ENCODE peak calls at places on chromosomes 4 and X, in six cellular contexts. D, N, B, T, Q and J are unnamed samples.

GRCh38 chr4:89712141-89712540 is 124.8 kb downstream of the SNCA start:
- DNase-seq in Q (no peak), T (no peak), N (peak; percentile 31), D (peak; percentile 7), B (no peak), J (peak; percentile 81)

GRCh38 chr4:47704693-47705325 is 133.1 kb downstream of the CORIN start:
- DNase-seq in T (no peak), Q (no peak), D (peak; percentile 7), N (no peak), B (no peak), J (peak; percentile 28)

GRCh38 chrX:97563531-97564133 is 679.9 kb downstream of the RPA4 start:
- DNase-seq in D (peak; percentile 13), B (no peak), N (peak; percentile 7), Q (no peak), T (no peak), J (peak; percentile 80)

GRCh38 chrX:69182818-69183375 is 17.6 kb upstream of the PJA1 start:
- DNase-seq in Q (no peak), T (peak; percentile 43), N (no peak), D (no peak), B (no peak), J (no peak)

GRCh38 chr4:45578874-45579273 is 545.0 kb downstream of the GABRG1 start:
- DNase-seq in T (no peak), N (no peak), D (no peak), B (no peak), Q (no peak), J (no peak)

GRCh38 chr4:160038560-160038959 is 935.7 kb downstream of the RAPGEF2 start:
- DNase-seq in N (no peak), D (no peak), T (no peak), Q (no peak), B (peak; percentile 41), J (no peak)

GRCh38 chr4:153409924-153410501 is 56.1 kb upstream of the TMEM131L start:
- DNase-seq in T (no peak), D (no peak), B (no peak), Q (no peak), N (no peak), J (peak; percentile 20)

GRCh38 chr4:185634066-185634652 is 98.9 kb upstream of the PDLIM3 start:
- DNase-seq in Q (no peak), N (no peak), T (no peak), B (no peak), D (no peak), J (no peak)

GRCh38 chr4:133921280-133922195 is 280.1 kb downstream of the PABPC4L start:
- DNase-seq in N (no peak), D (no peak), B (no peak), Q (no peak), T (no peak), J (peak; percentile 47)

GRCh38 chr4:6773106-6773505 is 9.4 kb upstream of the KIAA0232 start:
- DNase-seq in B (peak; percentile 93), D (no peak), Q (no peak), T (no peak), N (no peak), J (no peak)

GRCh38 chr4:47209833-47210232 is 178.5 kb downstream of the GABRB1 start:
- DNase-seq in Q (no peak), D (no peak), B (no peak), T (no peak), N (peak; percentile 76), J (peak; percentile 11)

GRCh38 chrX:7074135-7074907 is 73.2 kb upstream of the STS start:
- DNase-seq in N (no peak), T (no peak), D (no peak), B (no peak), Q (no peak), J (peak; percentile 9)

GRCh38 chr4:128286474-128287158 is 997 bp downstream of the PGRMC2 start:
- DNase-seq in N (no peak), B (peak; percentile 45), T (no peak), D (no peak), Q (no peak), J (peak; percentile 70)

GRCh38 chr4:105715692-105716278 is 7.2 kb downstream of the GSTCD start:
- DNase-seq in B (peak; percentile 38), N (no peak), D (no peak), Q (no peak), T (no peak), J (peak; percentile 40)

GRCh38 chr4:44446801-44447562 is 1.6 kb downstream of the KCTD8 start:
- DNase-seq in N (no peak), D (no peak), B (no peak), Q (peak; percentile 36), T (peak; percentile 65), J (no peak)

GRCh38 chrX:99353412-99353811 is 1056.7 kb downstream of the PCDH19 start:
- DNase-seq in D (no peak), T (no peak), Q (no peak), N (no peak), B (no peak), J (no peak)

GRCh38 chr4:156422576-156422975 is 468.9 kb upstream of the CTSO start:
- DNase-seq in Q (no peak), D (no peak), B (no peak), N (no peak), T (no peak), J (no peak)

GRCh38 chr4:145719752-145720624 is 40.0 kb downstream of the C4orf51 start:
- DNase-seq in Q (no peak), N (no peak), B (no peak), T (no peak), D (no peak), J (no peak)

GRCh38 chr4:153228512-153229145 is 24.4 kb downstream of the TRIM2 start:
- DNase-seq in T (no peak), B (no peak), D (no peak), Q (no peak), N (no peak), J (no peak)

GRCh38 chrX:16722481-16722880 is 3.1 kb downstream of the SYAP1 start:
- DNase-seq in T (no peak), B (no peak), D (no peak), N (no peak), Q (no peak), J (no peak)

GRCh38 chr4:56657818-56658217 is 23.3 kb downstream of the HOPX start:
- DNase-seq in D (no peak), B (no peak), Q (no peak), N (no peak), T (no peak), J (no peak)

GRCh38 chr4:56655209-56655626 is 25.9 kb downstream of the HOPX start:
- DNase-seq in N (no peak), T (no peak), B (no peak), Q (peak; percentile 56), D (no peak), J (no peak)

GRCh38 chr4:56655627-56656345 is 25.3 kb downstream of the HOPX start:
- DNase-seq in B (no peak), T (no peak), N (no peak), D (no peak), Q (peak; percentile 51), J (peak; percentile 10)

GRCh38 chr4:56657128-56657527 is 24.0 kb downstream of the HOPX start:
- DNase-seq in B (no peak), Q (no peak), D (no peak), N (no peak), T (no peak), J (no peak)

GRCh38 chr4:56656346-56656643 is 24.8 kb downstream of the HOPX start:
- DNase-seq in D (no peak), N (no peak), Q (no peak), B (no peak), T (no peak), J (no peak)
- TF ChIP-seq CTCF in D (peak; percentile 37), N (peak; percentile 19), Q (peak; percentile 37), B (no peak), T (peak; percentile 44), J (no peak)

GRCh38 chrX:15059488-15059887 is 186.3 kb downstream of the MOSPD2 start:
- DNase-seq in N (no peak), B (no peak), D (no peak), Q (no peak), T (no peak), J (peak; percentile 11)
- TF ChIP-seq CTCF in N (no peak), B (no peak), D (peak; percentile 35), Q (no peak), T (no peak), J (peak; percentile 31)

DNA sequence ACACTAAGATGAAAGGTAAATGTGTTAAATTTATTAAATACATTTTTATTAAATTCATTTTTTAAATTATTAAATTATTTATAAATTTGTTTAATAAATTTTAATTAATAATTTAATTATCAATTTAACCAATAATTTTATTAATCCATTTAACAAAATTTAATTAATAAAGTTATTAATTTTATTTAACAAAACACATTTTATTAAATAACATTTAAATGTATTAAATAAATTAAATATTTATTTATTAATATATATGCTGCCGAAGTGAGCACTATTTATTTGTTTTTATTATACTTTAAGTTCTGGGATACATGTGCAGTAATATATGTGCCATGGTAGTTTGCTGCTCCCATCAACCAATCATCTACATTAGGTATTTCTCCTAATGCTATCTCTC is 719.5 kb downstream of the TRIML1 start:
- DNase-seq in N (no peak), Q (no peak), B (no peak), T (no peak), D (no peak), J (no peak)
- TF ChIP-seq CTCF in N (no peak), Q (no peak), B (no peak), T (no peak), D (no peak), J (no peak)

GRCh38 chr4:4875611-4876010 is 16.1 kb downstream of the MSX1 start:
- DNase-seq in T (no peak), D (no peak), N (no peak), B (no peak), Q (no peak), J (no peak)

GRCh38 chr4:4884611-4885010 is 25.1 kb downstream of the MSX1 start:
- DNase-seq in Q (no peak), B (no peak), D (no peak), T (no peak), N (no peak), J (no peak)

GRCh38 chr4:4881432-4881831 is 22.0 kb downstream of the MSX1 start:
- DNase-seq in B (no peak), D (no peak), Q (no peak), N (no peak), T (no peak), J (no peak)

GRCh38 chr4:4876945-4877661 is 17.6 kb downstream of the MSX1 start:
- DNase-seq in B (no peak), D (no peak), Q (no peak), N (no peak), T (no peak), J (no peak)

DNA sequence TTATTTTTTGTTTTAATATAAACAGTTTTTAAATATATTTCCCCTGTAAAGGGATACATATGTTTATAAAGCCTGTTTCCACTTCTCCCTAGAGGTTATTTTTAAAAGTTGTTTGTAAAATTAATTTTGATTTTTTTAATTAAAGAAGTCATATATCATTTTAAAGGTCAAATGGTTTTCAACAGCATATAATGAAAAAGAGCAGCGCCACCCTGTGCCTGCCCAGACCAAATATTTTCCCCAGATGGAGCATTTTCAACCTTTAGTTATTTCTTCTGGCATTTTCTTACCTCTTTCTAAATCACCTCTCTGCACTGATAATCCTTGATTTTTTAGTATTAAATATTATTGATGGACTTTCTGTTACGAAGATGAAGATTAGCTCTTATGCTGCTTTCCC is 21.0 kb downstream of the MSX1 start:
- DNase-seq in D (no peak), N (no peak), T (no peak), Q (no peak), B (no peak), J (no peak)
- TF ChIP-seq CTCF in D (peak; percentile 49), N (no peak), T (peak; percentile 56), Q (peak; percentile 55), B (peak; percentile 55), J (peak; percentile 53)